ENCODE peak calls at places on chromosomes 6 and 20, in six cellular contexts. One of them, this sample, is unnamed. For H3K4me1, the result is how much of the 10 kb centered on the place peaks cover.

GRCh38 chr20:11437611-11438380 is 479.9 kb upstream of the BTBD3 start:
- DNase-seq in astrocyte: no peak
- DNase-seq in DND-41: no peak
- DNase-seq in SK-N-SH: no peak
- DNase-seq in neuronal stem cell: no peak
- DNase-seq in GM23248: no peak
- DNase-seq in this sample: no peak

GRCh38 chr20:61886721-61887658 is 178.7 kb downstream of the TAF4 start:
- DNase-seq in neuronal stem cell: peak
- DNase-seq in GM23248: peak
- DNase-seq in astrocyte: no peak
- DNase-seq in DND-41: peak
- DNase-seq in SK-N-SH: peak
- DNase-seq in this sample: peak

GRCh38 chr6:87697581-87698552 is 4.2 kb downstream of the AKIRIN2 start:
- DNase-seq in DND-41: no peak
- DNase-seq in astrocyte: peak
- DNase-seq in SK-N-SH: peak
- DNase-seq in GM23248: peak
- DNase-seq in neuronal stem cell: no peak
- DNase-seq in this sample: peak

GRCh38 chr6:125871365-125871764 is 80.6 kb downstream of the NCOA7 start:
- DNase-seq in GM23248: no peak
- DNase-seq in astrocyte: no peak
- DNase-seq in neuronal stem cell: no peak
- DNase-seq in SK-N-SH: no peak
- DNase-seq in DND-41: no peak
- DNase-seq in this sample: peak

GRCh38 chr6:141866731-141867502 is 265.8 kb upstream of the GJE1 start:
- DNase-seq in DND-41: no peak
- DNase-seq in astrocyte: no peak
- DNase-seq in neuronal stem cell: no peak
- DNase-seq in SK-N-SH: no peak
- DNase-seq in GM23248: no peak
- DNase-seq in this sample: no peak

GRCh38 chr20:8229090-8229489 is 97.0 kb downstream of the PLCB1 start:
- DNase-seq in astrocyte: no peak
- DNase-seq in SK-N-SH: no peak
- DNase-seq in neuronal stem cell: no peak
- DNase-seq in DND-41: no peak
- DNase-seq in GM23248: no peak
- DNase-seq in this sample: no peak

GRCh38 chr20:25389381-25389857 is 1.2 kb downstream of the ABHD12 start:
- DNase-seq in neuronal stem cell: no peak
- DNase-seq in astrocyte: peak
- DNase-seq in GM23248: peak
- DNase-seq in DND-41: no peak
- DNase-seq in SK-N-SH: peak
- DNase-seq in this sample: peak

GRCh38 chr6:4010682-4011081 is 68.3 kb downstream of the FAM217A start:
- DNase-seq in astrocyte: no peak
- DNase-seq in DND-41: peak
- DNase-seq in SK-N-SH: no peak
- DNase-seq in GM23248: no peak
- DNase-seq in neuronal stem cell: no peak
- DNase-seq in this sample: peak

GRCh38 chr6:56400273-56400672 is 152.9 kb upstream of the COL21A1 start:
- DNase-seq in SK-N-SH: no peak
- DNase-seq in DND-41: no peak
- DNase-seq in neuronal stem cell: no peak
- DNase-seq in GM23248: no peak
- DNase-seq in astrocyte: no peak
- DNase-seq in this sample: no peak

GRCh38 chr20:16472045-16472872 is 101.0 kb downstream of the KIF16B start:
- DNase-seq in astrocyte: peak
- DNase-seq in SK-N-SH: no peak
- DNase-seq in DND-41: no peak
- DNase-seq in GM23248: peak
- DNase-seq in neuronal stem cell: no peak
- DNase-seq in this sample: peak

DNA sequence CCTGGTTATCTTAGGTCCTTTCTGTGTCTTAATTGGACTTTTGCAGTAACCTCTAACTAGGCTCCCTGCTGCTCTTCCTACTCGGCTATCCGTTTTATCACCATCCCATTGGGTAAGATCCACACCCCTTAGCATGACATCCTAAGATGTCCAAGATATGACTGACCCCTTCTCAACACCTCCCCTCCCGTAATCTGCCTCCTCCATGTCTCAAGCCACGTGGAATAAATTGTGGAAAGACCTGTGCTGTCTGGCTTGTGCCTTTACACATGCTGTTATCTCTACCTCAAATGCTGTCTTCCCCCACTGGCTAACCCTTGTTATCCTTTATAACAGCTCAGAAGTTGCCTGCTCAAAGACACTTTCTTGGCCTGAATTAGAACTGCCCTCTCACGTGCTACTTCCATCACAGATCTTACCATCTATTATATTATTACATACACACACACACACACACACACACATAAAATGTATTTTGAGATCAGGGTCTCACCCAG is 26.5 kb downstream of the EIF2S2 start:
- DNase-seq in astrocyte: no peak
- DNase-seq in neuronal stem cell: no peak
- DNase-seq in DND-41: no peak
- DNase-seq in SK-N-SH: no peak
- DNase-seq in GM23248: no peak
- DNase-seq in this sample: no peak
- H3K9ac ChIP-seq in astrocyte: no peak
- H3K9ac ChIP-seq in neuronal stem cell: no peak
- H3K9ac ChIP-seq in DND-41: no peak
- H3K9ac ChIP-seq in SK-N-SH: no peak
- H3K9ac ChIP-seq in GM23248: no peak
- H3K9ac ChIP-seq in this sample: no peak

GRCh38 chr20:51163996-51164600 is 141.2 kb upstream of the KCNG1 start:
- DNase-seq in GM23248: no peak
- DNase-seq in DND-41: no peak
- DNase-seq in astrocyte: no peak
- DNase-seq in neuronal stem cell: no peak
- DNase-seq in SK-N-SH: no peak
- DNase-seq in this sample: no peak
- H3K4me1 ChIP-seq in GM23248: under half
- H3K4me1 ChIP-seq in DND-41: under half
- H3K4me1 ChIP-seq in astrocyte: under half
- H3K4me1 ChIP-seq in neuronal stem cell: under half
- H3K4me1 ChIP-seq in SK-N-SH: under half
- H3K4me1 ChIP-seq in this sample: under half

DNA sequence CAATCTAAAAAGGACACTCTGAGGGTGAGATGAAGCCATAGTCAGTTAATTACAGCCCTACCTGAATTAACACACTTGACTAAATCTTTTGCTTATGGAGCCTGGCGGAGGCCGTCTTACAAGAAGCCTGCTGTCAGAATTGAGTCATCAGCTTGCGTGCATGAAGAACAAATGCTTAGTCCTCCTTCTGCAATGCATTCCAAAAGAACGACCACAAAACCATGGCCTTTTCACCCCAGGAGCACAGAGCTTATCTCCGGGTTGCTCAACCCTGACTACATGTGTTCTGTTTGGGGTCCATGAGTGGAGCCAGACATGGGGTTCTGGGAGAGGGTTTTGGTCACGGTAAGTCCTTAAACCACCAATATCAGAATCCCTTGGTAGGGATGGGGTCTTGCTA is 318.1 kb downstream of the CLIC5 start:
- DNase-seq in neuronal stem cell: peak
- DNase-seq in astrocyte: peak
- DNase-seq in DND-41: no peak
- DNase-seq in GM23248: peak
- DNase-seq in SK-N-SH: no peak
- DNase-seq in this sample: peak
- H3K27ac ChIP-seq in neuronal stem cell: peak
- H3K27ac ChIP-seq in astrocyte: peak
- H3K27ac ChIP-seq in DND-41: no peak
- H3K27ac ChIP-seq in GM23248: peak
- H3K27ac ChIP-seq in SK-N-SH: peak
- H3K27ac ChIP-seq in this sample: peak

GRCh38 chr6:41747256-41748101 is at the start of gene PGC:
- DNase-seq in SK-N-SH: no peak
- DNase-seq in astrocyte: no peak
- DNase-seq in GM23248: no peak
- DNase-seq in DND-41: no peak
- DNase-seq in neuronal stem cell: no peak
- DNase-seq in this sample: peak
- H3K9ac ChIP-seq in SK-N-SH: no peak
- H3K9ac ChIP-seq in astrocyte: no peak
- H3K9ac ChIP-seq in GM23248: no peak
- H3K9ac ChIP-seq in DND-41: no peak
- H3K9ac ChIP-seq in neuronal stem cell: no peak
- H3K9ac ChIP-seq in this sample: no peak

DNA sequence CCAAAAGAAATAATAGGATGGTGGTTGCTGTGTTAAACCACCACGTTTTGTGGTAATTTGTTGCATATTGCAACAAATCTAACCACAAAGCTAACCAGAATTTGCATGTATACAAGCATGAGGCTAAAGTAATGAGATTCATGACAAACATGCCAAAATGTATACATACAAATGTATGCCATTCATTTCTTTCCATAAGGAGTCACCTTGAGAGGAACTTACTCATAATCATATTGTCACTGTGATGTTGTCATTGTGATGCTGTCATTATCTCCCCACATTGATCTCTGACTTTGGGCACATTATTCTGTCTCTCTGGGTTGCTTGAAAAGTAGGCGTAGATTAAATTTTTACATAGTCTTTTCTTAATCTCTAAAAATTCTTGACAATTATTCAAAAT is 886.8 kb upstream of the FLRT3 start:
- DNase-seq in SK-N-SH: no peak
- DNase-seq in astrocyte: no peak
- DNase-seq in neuronal stem cell: no peak
- DNase-seq in GM23248: no peak
- DNase-seq in DND-41: no peak
- DNase-seq in this sample: no peak
- H3K4me1 ChIP-seq in SK-N-SH: under half
- H3K4me1 ChIP-seq in astrocyte: under half
- H3K4me1 ChIP-seq in neuronal stem cell: under half
- H3K4me1 ChIP-seq in GM23248: under half
- H3K4me1 ChIP-seq in DND-41: under half
- H3K4me1 ChIP-seq in this sample: under half

DNA sequence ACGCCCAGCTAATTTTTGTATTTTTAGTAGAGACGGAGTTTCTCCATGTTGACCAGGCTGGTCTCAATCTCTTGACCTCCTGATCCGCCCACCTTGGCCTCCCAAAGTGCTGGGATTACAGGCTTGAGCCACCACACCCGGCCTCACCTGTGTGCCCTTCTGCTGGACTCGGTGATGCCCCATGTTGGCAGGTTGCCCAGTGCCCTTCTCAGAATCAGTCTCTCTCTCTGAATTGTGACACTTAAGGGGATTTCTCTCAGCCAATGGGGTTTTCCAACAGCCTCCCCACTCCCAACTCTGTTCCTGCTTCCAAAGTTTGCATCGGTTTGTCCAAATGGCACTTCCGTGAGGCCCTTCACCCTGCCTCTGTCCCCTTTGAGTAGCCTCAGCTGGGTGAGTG is 3.1 kb upstream of the MRPS10 start:
- DNase-seq in DND-41: no peak
- DNase-seq in neuronal stem cell: no peak
- DNase-seq in GM23248: no peak
- DNase-seq in astrocyte: no peak
- DNase-seq in SK-N-SH: no peak
- DNase-seq in this sample: no peak
- H3K27ac ChIP-seq in DND-41: no peak
- H3K27ac ChIP-seq in neuronal stem cell: no peak
- H3K27ac ChIP-seq in GM23248: no peak
- H3K27ac ChIP-seq in astrocyte: no peak
- H3K27ac ChIP-seq in SK-N-SH: no peak
- H3K27ac ChIP-seq in this sample: peak

GRCh38 chr6:155327326-155328073 is 13.2 kb upstream of the TFB1M start:
- DNase-seq in SK-N-SH: peak
- DNase-seq in DND-41: peak
- DNase-seq in GM23248: peak
- DNase-seq in astrocyte: peak
- DNase-seq in neuronal stem cell: peak
- DNase-seq in this sample: peak
- H3K9ac ChIP-seq in SK-N-SH: no peak
- H3K9ac ChIP-seq in DND-41: no peak
- H3K9ac ChIP-seq in GM23248: no peak
- H3K9ac ChIP-seq in astrocyte: no peak
- H3K9ac ChIP-seq in neuronal stem cell: no peak
- H3K9ac ChIP-seq in this sample: no peak

GRCh38 chr20:57890254-57890800 is 180.5 kb upstream of the PMEPA1 start:
- DNase-seq in astrocyte: no peak
- DNase-seq in SK-N-SH: no peak
- DNase-seq in neuronal stem cell: no peak
- DNase-seq in DND-41: no peak
- DNase-seq in GM23248: peak
- DNase-seq in this sample: no peak
- H3K4me1 ChIP-seq in astrocyte: under half
- H3K4me1 ChIP-seq in SK-N-SH: under half
- H3K4me1 ChIP-seq in neuronal stem cell: under half
- H3K4me1 ChIP-seq in DND-41: under half
- H3K4me1 ChIP-seq in GM23248: under half
- H3K4me1 ChIP-seq in this sample: under half

GRCh38 chr20:51004305-51004727 is 18.6 kb downstream of the KCNG1 start:
- DNase-seq in astrocyte: no peak
- DNase-seq in neuronal stem cell: no peak
- DNase-seq in DND-41: no peak
- DNase-seq in SK-N-SH: no peak
- DNase-seq in GM23248: no peak
- DNase-seq in this sample: no peak

GRCh38 chr20:50999355-50999754 is 23.6 kb downstream of the KCNG1 start:
- DNase-seq in astrocyte: no peak
- DNase-seq in SK-N-SH: no peak
- DNase-seq in DND-41: no peak
- DNase-seq in GM23248: no peak
- DNase-seq in neuronal stem cell: no peak
- DNase-seq in this sample: no peak

GRCh38 chr20:51003776-51004175 is 19.1 kb downstream of the KCNG1 start:
- DNase-seq in neuronal stem cell: no peak
- DNase-seq in GM23248: no peak
- DNase-seq in SK-N-SH: no peak
- DNase-seq in DND-41: no peak
- DNase-seq in astrocyte: no peak
- DNase-seq in this sample: no peak

GRCh38 chr20:51002633-51003032 is 20.3 kb downstream of the KCNG1 start:
- DNase-seq in astrocyte: no peak
- DNase-seq in neuronal stem cell: no peak
- DNase-seq in DND-41: no peak
- DNase-seq in SK-N-SH: no peak
- DNase-seq in GM23248: no peak
- DNase-seq in this sample: no peak

DNA sequence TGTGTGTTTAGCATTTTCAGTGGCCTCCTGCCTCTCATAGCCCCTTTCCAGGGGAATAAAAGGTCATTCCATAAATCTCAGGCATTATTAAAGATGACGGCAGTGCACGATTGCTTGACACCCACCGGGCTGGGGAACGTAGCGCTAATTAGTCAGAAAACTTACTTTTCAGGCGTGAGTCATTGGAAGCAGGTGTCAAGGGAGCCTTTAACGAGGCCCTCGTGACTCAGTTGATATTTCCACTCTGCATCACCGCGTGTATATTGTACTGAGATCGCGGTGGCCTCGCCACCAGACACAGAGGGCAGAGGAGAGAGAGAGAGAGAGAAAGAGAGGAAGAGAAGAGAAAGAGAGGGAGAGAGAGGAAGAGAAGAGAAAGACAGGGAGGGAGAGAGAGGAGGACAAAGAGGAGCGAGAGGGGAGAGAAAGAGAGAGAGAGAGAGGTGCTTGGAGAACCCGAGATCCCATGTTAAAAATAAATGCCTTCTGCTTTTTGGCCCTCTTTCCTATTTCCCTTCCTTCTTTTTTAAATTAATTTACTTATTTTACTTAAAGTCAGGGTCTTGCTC is 21.1 kb downstream of the KCNG1 start:
- DNase-seq in astrocyte: no peak
- DNase-seq in neuronal stem cell: no peak
- DNase-seq in DND-41: no peak
- DNase-seq in SK-N-SH: no peak
- DNase-seq in GM23248: no peak
- DNase-seq in this sample: no peak
- H3K27ac ChIP-seq in astrocyte: no peak
- H3K27ac ChIP-seq in neuronal stem cell: no peak
- H3K27ac ChIP-seq in DND-41: no peak
- H3K27ac ChIP-seq in SK-N-SH: no peak
- H3K27ac ChIP-seq in GM23248: no peak
- H3K27ac ChIP-seq in this sample: no peak